ENCODE peak calls at places on chromosomes 3 and 15, in eight cellular contexts. R is PC-3, W is HepG2, N is PC-9, L is heart left ventricle, T is dorsolateral prefrontal cortex, J is ovary, D is choroid plexus epithelial cell. Q is an unnamed sample.

GRCh38 chr15:100341662-100342560 is at the start of gene ADAMTS17:
- DNase-seq in D (peak; percentile 86), R (peak; percentile 95), L (peak; percentile 94), W (peak; percentile 77), J (peak; percentile 96), T (peak; percentile 95), N (peak; percentile 93), Q (peak; percentile 95)

GRCh38 chr3:10500717-10501663 is 4.4 kb downstream of the ATP2B2 start:
- DNase-seq in J (no peak), L (no peak), W (peak; percentile 23), R (no peak), T (no peak), N (no peak), D (no peak), Q (no peak)

GRCh38 chr3:141458937-141459510 is 27.8 kb upstream of the RASA2 start:
- DNase-seq in D (no peak), W (no peak), T (no peak), J (no peak), R (no peak), N (no peak), L (no peak), Q (no peak)

GRCh38 chr3:143538577-143538981 is 309.7 kb downstream of the SLC9A9 start:
- DNase-seq in T (no peak), L (no peak), D (peak; percentile 96), W (no peak), N (no peak), R (no peak), J (no peak), Q (peak; percentile 73)

GRCh38 chr3:50617911-50618481 is 1.0 kb downstream of the MAPKAPK3 start:
- DNase-seq in D (no peak), N (no peak), W (no peak), R (no peak), T (no peak), J (peak; percentile 50), L (no peak), Q (no peak)

GRCh38 chr3:187777331-187778046 is 32.2 kb upstream of the BCL6 start:
- DNase-seq in L (no peak), W (no peak), J (no peak), T (no peak), R (peak; percentile 90), D (no peak), N (peak; percentile 35), Q (peak; percentile 9)

GRCh38 chr15:77513226-77513625 is 92.5 kb downstream of the HMG20A start:
- DNase-seq in W (no peak), R (peak; percentile 9), L (peak; percentile 49), D (no peak), J (no peak), N (no peak), T (no peak), Q (no peak)

GRCh38 chr3:134477938-134478337 is 7.8 kb downstream of the ANAPC13 start:
- DNase-seq in R (no peak), D (no peak), N (no peak), J (no peak), T (no peak), W (no peak), L (no peak), Q (no peak)

GRCh38 chr15:100999369-100999768 is 80.2 kb downstream of the LRRK1 start:
- DNase-seq in W (no peak), T (no peak), D (no peak), N (no peak), R (peak; percentile 58), J (no peak), L (no peak), Q (peak; percentile 63)

GRCh38 chr15:40992241-40992741 is 39.0 kb downstream of the CHAC1 start:
- DNase-seq in R (no peak), D (peak; percentile 13), W (no peak), L (no peak), N (no peak), J (no peak), T (no peak), Q (no peak)

GRCh38 chr15:87777054-87777498 is 479.5 kb downstream of the NTRK3 start:
- DNase-seq in J (no peak), L (peak; percentile 32), N (no peak), R (peak; percentile 41), W (no peak), T (no peak), D (peak; percentile 84), Q (peak; percentile 80)

GRCh38 chr15:69117431-69117841 is 43.0 kb upstream of the GLCE start:
- DNase-seq in W (no peak), L (no peak), D (no peak), T (no peak), J (no peak), R (no peak), N (no peak), Q (no peak)

GRCh38 chr3:3189102-3189727 is 9.7 kb upstream of the CRBN start:
- DNase-seq in L (no peak), J (no peak), D (peak; percentile 56), N (no peak), W (no peak), R (no peak), T (no peak), Q (no peak)

GRCh38 chr15:95996494-95996893 is 334.0 kb upstream of the NR2F2 start:
- DNase-seq in T (no peak), W (no peak), J (no peak), R (no peak), L (no peak), N (no peak), D (no peak), Q (peak; percentile 36)

GRCh38 chr3:186060222-186060621 is 48.7 kb downstream of the ETV5 start:
- DNase-seq in J (no peak), W (no peak), R (no peak), D (no peak), L (no peak), N (no peak), T (no peak), Q (no peak)

GRCh38 chr15:42053914-42054313 is 33.1 kb upstream of the PLA2G4E start:
- DNase-seq in N (no peak), T (no peak), L (no peak), R (no peak), W (no peak), D (no peak), J (no peak), Q (no peak)

GRCh38 chr15:90988249-90988648 is 6.1 kb downstream of the PRC1 start:
- DNase-seq in R (no peak), N (no peak), J (no peak), T (no peak), W (no peak), L (no peak), D (no peak), Q (no peak)

GRCh38 chr3:64399205-64399800 is 174.0 kb upstream of the PRICKLE2 start:
- DNase-seq in T (no peak), J (peak; percentile 31), R (peak; percentile 62), W (peak; percentile 21), D (peak; percentile 81), L (peak; percentile 21), N (peak; percentile 35), Q (peak; percentile 77)

GRCh38 chr15:30827625-30828303 is 76.0 kb upstream of the FAN1 start:
- DNase-seq in J (no peak), W (no peak), T (no peak), D (no peak), R (peak; percentile 7), N (no peak), L (no peak), Q (peak; percentile 3)

GRCh38 chr15:92118936-92119325 is 265.4 kb downstream of the SLCO3A1 start:
- DNase-seq in L (no peak), R (no peak), D (no peak), T (no peak), W (no peak), N (no peak), J (no peak), Q (no peak)
- H3K4me3 ChIP-seq in L (no peak overlapping the region), R (no peak overlapping the region), D (no peak overlapping the region), T (no peak overlapping the region), W (no peak overlapping the region), N (no peak overlapping the region), J (no peak overlapping the region), Q (no peak overlapping the region)

GRCh38 chr3:171453175-171453868 is 6.9 kb downstream of the TNIK start:
- DNase-seq in W (no peak), D (peak; percentile 59), J (no peak), L (no peak), T (no peak), R (no peak), N (no peak), Q (no peak)
- TF ChIP-seq CTCF in W (no peak), D (peak; percentile 60), J (no peak), L (no peak), T (peak; percentile 55), R (peak; percentile 57), N (peak; percentile 38), Q (peak; percentile 45)

GRCh38 chr3:71127463-71128243 is 455.9 kb downstream of the FOXP1 start:
- DNase-seq in L (no peak), T (no peak), J (no peak), N (no peak), W (no peak), D (peak; percentile 96), R (no peak), Q (peak; percentile 85)

GRCh38 chr3:71129611-71130515 is 453.7 kb downstream of the FOXP1 start:
- DNase-seq in W (no peak), R (peak; percentile 49), T (no peak), L (no peak), J (no peak), N (no peak), D (peak; percentile 70), Q (peak; percentile 65)

GRCh38 chr3:71130516-71131384 is 452.8 kb downstream of the FOXP1 start:
- DNase-seq in D (peak; percentile 94), J (peak; percentile 70), W (peak; percentile 35), L (peak; percentile 65), R (peak; percentile 76), T (peak; percentile 22), N (peak; percentile 42), Q (peak; percentile 90)

GRCh38 chr3:71127052-71127451 is 456.5 kb downstream of the FOXP1 start:
- DNase-seq in L (no peak), W (no peak), N (no peak), J (no peak), D (no peak), R (no peak), T (no peak), Q (no peak)

DNA sequence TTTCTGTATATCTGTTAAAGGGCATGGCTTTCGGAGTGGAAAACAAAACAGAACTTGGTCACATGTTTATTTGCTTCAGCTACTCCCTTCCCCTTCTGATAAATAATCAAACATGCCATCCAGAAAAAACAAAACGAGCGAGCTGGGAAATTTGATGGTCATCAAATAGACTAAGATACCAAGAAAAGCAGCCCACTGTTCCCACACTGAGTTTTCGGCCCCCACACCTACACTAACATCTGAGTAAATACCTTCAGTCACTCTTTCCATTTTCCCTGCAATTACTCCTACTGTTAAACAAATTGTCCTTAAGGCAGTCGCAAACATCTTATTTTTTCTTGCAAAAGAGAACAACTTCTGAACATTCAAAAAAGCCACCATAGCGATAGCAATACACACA is 454.6 kb downstream of the FOXP1 start:
- DNase-seq in T (no peak), L (no peak), R (no peak), W (no peak), D (peak; percentile 66), N (no peak), J (no peak), Q (no peak)
- H3K4me3 ChIP-seq in T (peak overlapping the region; percentile 63), L (peak overlapping the region; percentile 67), R (peak overlapping the region; percentile 71), W (no peak overlapping the region), D (peak overlapping the region; percentile 68), N (no peak overlapping the region), J (peak overlapping the region; percentile 50), Q (peak overlapping the region; percentile 62)

DNA sequence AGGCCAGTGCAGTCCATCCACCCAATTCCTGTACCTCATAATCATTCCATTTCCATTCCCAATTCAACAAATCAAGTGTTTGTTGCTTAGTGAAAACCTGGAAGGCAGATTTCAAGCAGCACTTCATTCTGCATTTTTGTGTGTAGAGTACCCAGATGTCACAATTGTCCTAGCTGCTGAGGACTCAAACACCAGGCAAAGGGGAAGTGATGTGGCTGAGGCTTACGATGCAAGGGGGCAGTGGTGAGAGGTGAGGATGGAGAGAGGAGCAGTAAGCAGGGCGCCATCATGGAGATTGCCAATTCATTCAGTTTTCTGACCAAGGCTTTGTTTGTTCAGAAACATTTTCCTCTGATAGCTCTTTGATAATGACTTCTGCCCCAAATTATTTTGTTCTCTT is 83.7 kb upstream of the GSK3B start:
- DNase-seq in N (no peak), L (no peak), W (peak; percentile 23), R (peak; percentile 21), J (no peak), T (no peak), D (no peak), Q (peak; percentile 12)
- TF ChIP-seq CTCF in N (no peak), L (no peak), W (peak; percentile 34), R (peak; percentile 26), J (no peak), T (no peak), D (no peak), Q (peak; percentile 10)

Q was measured in astrocyte of the spinal cord.